ENCODE peak calls at places on chromosomes 2 and 18, in four cellular contexts. R is pulmonary artery endothelial cell; F is SK-MEL-5; A is stimulated activated naive B cell treated with anti-CD40 and anti-IgM and Interleukin-4, amounts not matched to agents 10 μg/mL and 1 μg/mL and 100 μg/mL, for 72 hours. H is an unnamed sample.

GRCh38 chr2:157792345-157793052 is 83.6 kb downstream of the ACVR1 start:
- DNase-seq in R (no peak), A (no peak), F (no peak), H (peak)

GRCh38 chr18:63342206-63342605 is 22.6 kb upstream of the BCL2 start:
- DNase-seq in F (peak), R (no peak), A (no peak), H (peak)

GRCh38 chr2:172943992-172944793 is 131.5 kb upstream of the MAP3K20 start:
- DNase-seq in R (no peak), F (no peak), A (no peak), H (no peak)

GRCh38 chr2:187638840-187639239 is 84.6 kb upstream of the TFPI start:
- DNase-seq in A (no peak), F (no peak), R (no peak), H (no peak)

GRCh38 chr2:127638361-127639110 is 7.4 kb upstream of the GPR17 start:
- DNase-seq in A (no peak), R (no peak), F (no peak), H (peak)

GRCh38 chr2:12728221-12728777 is 11.6 kb downstream of the TRIB2 start:
- DNase-seq in A (peak), R (no peak), F (no peak), H (no peak)

GRCh38 chr2:84894131-84894586 is 11.3 kb upstream of the TMSB10 start:
- DNase-seq in F (no peak), A (no peak), R (no peak), H (no peak)

GRCh38 chr18:11857177-11857887 is 6.1 kb downstream of the CHMP1B start:
- DNase-seq in R (peak), A (no peak), F (peak), H (peak)

GRCh38 chr2:86025976-86026743 is 79.5 kb downstream of the POLR1A start:
- DNase-seq in F (no peak), R (no peak), A (no peak), H (no peak)

GRCh38 chr2:219596954-219597551 is 604 bp upstream of the STK11IP start:
- DNase-seq in A (no peak), F (no peak), R (no peak), H (peak)

GRCh38 chr2:96264656-96265348 is 995 bp downstream of the TMEM127 start:
- DNase-seq in R (no peak), A (peak), F (peak), H (peak)

GRCh38 chr2:105081006-105081701 is 43.3 kb downstream of the MRPS9 start:
- DNase-seq in R (peak), F (no peak), A (no peak), H (peak)

GRCh38 chr18:46042571-46043123 is 29.4 kb downstream of the PSTPIP2 start:
- DNase-seq in A (no peak), F (no peak), R (no peak), H (peak)

GRCh38 chr2:72990695-72991438 is 73.5 kb downstream of the EMX1 start:
- DNase-seq in F (no peak), R (no peak), A (no peak), H (no peak)

GRCh38 chr18:6341303-6341702 is 73.4 kb downstream of the L3MBTL4 start:
- DNase-seq in A (no peak), F (no peak), R (no peak), H (no peak)

GRCh38 chr2:191250400-191250799 is 5.2 kb downstream of the MYO1B start:
- DNase-seq in R (no peak), F (no peak), A (no peak), H (peak)

GRCh38 chr2:173488861-173489260 is 134.2 kb downstream of the CDCA7 start:
- DNase-seq in F (no peak), A (no peak), R (peak), H (no peak)

GRCh38 chr2:178859760-178860159 is 52.5 kb upstream of the TTN start:
- DNase-seq in F (no peak), R (no peak), A (no peak), H (no peak)

GRCh38 chr2:160695402-160696060 is 201.9 kb upstream of the RBMS1 start:
- DNase-seq in A (no peak), F (no peak), R (no peak), H (peak)

GRCh38 chr2:112204411-112204810 is 50.4 kb downstream of the ZC3H8 start:
- DNase-seq in A (no peak), R (no peak), F (peak), H (peak)

GRCh38 chr2:128347701-128348504 is 29.2 kb upstream of the HS6ST1 start:
- DNase-seq in A (no peak), F (no peak), R (no peak), H (peak)

GRCh38 chr2:240933048-240933965 is 27.2 kb downstream of the CROCC2 start:
- DNase-seq in R (no peak), A (no peak), F (no peak), H (no peak)

GRCh38 chr2:190382851-190383250 is 25.3 kb upstream of the MFSD6 start:
- DNase-seq in R (peak), A (no peak), F (peak), H (peak)

GRCh38 chr2:120224735-120225548 is 1.7 kb upstream of the TMEM185B start:
- DNase-seq in R (no peak), A (no peak), F (no peak), H (no peak)

GRCh38 chr18:8952796-8953760 is 149.4 kb upstream of the NDUFV2 start:
- DNase-seq in R (no peak), F (no peak), A (no peak), H (peak)

GRCh38 chr2:7032371-7032770 is 115.2 kb downstream of the RNF144A start:
- DNase-seq in R (no peak), F (no peak), A (no peak), H (no peak)

GRCh38 chr2:33000986-33001385 is 54.2 kb downstream of the LTBP1 start:
- DNase-seq in F (no peak), R (no peak), A (no peak), H (peak)

GRCh38 chr2:200653021-200653420 is 67.2 kb downstream of the AOX1 start:
- DNase-seq in R (no peak), F (no peak), A (no peak), H (no peak)

GRCh38 chr18:79588636-79589481 is 90.7 kb upstream of the CTDP1 start:
- DNase-seq in F (no peak), A (no peak), R (no peak), H (peak)

GRCh38 chr2:201966691-201967388 is 66.8 kb upstream of the FZD7 start:
- DNase-seq in A (no peak), F (no peak), R (no peak), H (no peak)

GRCh38 chr18:44915661-44916060 is 235.0 kb downstream of the SETBP1 start:
- DNase-seq in R (no peak), A (no peak), F (no peak), H (no peak)

GRCh38 chr2:200239216-200239615 is 67.3 kb upstream of the SPATS2L start:
- DNase-seq in F (no peak), R (no peak), A (no peak), H (peak)

GRCh38 chr2:162403884-162404283 is 60.0 kb downstream of the GCA start:
- DNase-seq in R (peak), F (no peak), A (no peak), H (peak)

GRCh38 chr2:70046534-70046933 is 40.7 kb upstream of the PCBP1 start:
- DNase-seq in F (no peak), R (no peak), A (no peak), H (no peak)

GRCh38 chr2:207188601-207189000 is 22.9 kb upstream of the KLF7 start:
- DNase-seq in R (no peak), F (no peak), A (no peak), H (peak)

GRCh38 chr2:39121523-39122063 is 742 bp upstream of the SOS1 start:
- DNase-seq in F (peak), A (no peak), R (no peak), H (no peak)

GRCh38 chr2:170492010-170492409 is 223.1 kb upstream of the SP5 start:
- DNase-seq in R (no peak), A (no peak), F (no peak), H (no peak)

GRCh38 chr18:12861637-12862036 is 22.4 kb downstream of the PTPN2 start:
- DNase-seq in A (no peak), R (no peak), F (no peak), H (no peak)

GRCh38 chr2:160908157-160908556 is 252.1 kb upstream of the TANK start:
- DNase-seq in R (no peak), F (no peak), A (no peak), H (no peak)

GRCh38 chr18:24497052-24497754 is 36.8 kb downstream of the HRH4 start:
- DNase-seq in F (no peak), R (no peak), A (no peak), H (peak)